ENCODE peak calls at places on chromosomes 5 and 9, in nine cellular contexts. One of them, this sample, is unnamed.
A peak's percentile ranks its signal among the peaks of the same experiment; 100 is the strongest.

GRCh38 chr9:91033802-91034201 is 232.2 kb downstream of the SYK start:
- DNase-seq in fibroblast of pulmonary artery: no peak
- DNase-seq in Right ventricle myocardium superior: no peak
- DNase-seq in pancreas: no peak
- DNase-seq in iPS-NIHi11: peak; percentile 47
- DNase-seq in SK-MEL-5: peak; percentile 74
- DNase-seq in ovary: no peak
- DNase-seq in non-pigmented ciliary epithelial cell: no peak
- DNase-seq in AG09319: no peak
- DNase-seq in this sample: no peak

GRCh38 chr5:14491505-14491904 is 90.1 kb upstream of the OTULINL start:
- DNase-seq in non-pigmented ciliary epithelial cell: peak; percentile 6
- DNase-seq in AG09319: no peak
- DNase-seq in iPS-NIHi11: no peak
- DNase-seq in fibroblast of pulmonary artery: peak; percentile 76
- DNase-seq in Right ventricle myocardium superior: no peak
- DNase-seq in ovary: no peak
- DNase-seq in SK-MEL-5: no peak
- DNase-seq in pancreas: no peak
- DNase-seq in this sample: no peak

GRCh38 chr5:111545031-111545430 is 32.7 kb upstream of the STARD4 start:
- DNase-seq in Right ventricle myocardium superior: no peak
- DNase-seq in pancreas: no peak
- DNase-seq in iPS-NIHi11: no peak
- DNase-seq in non-pigmented ciliary epithelial cell: no peak
- DNase-seq in AG09319: no peak
- DNase-seq in ovary: no peak
- DNase-seq in fibroblast of pulmonary artery: no peak
- DNase-seq in SK-MEL-5: no peak
- DNase-seq in this sample: no peak

GRCh38 chr5:155307219-155307618 is 293.7 kb downstream of the KIF4B start:
- DNase-seq in non-pigmented ciliary epithelial cell: no peak
- DNase-seq in fibroblast of pulmonary artery: no peak
- DNase-seq in Right ventricle myocardium superior: no peak
- DNase-seq in pancreas: no peak
- DNase-seq in AG09319: no peak
- DNase-seq in SK-MEL-5: no peak
- DNase-seq in iPS-NIHi11: no peak
- DNase-seq in ovary: no peak
- DNase-seq in this sample: no peak

GRCh38 chr5:27682600-27682999 is 644.2 kb upstream of the CDH9 start:
- DNase-seq in pancreas: no peak
- DNase-seq in fibroblast of pulmonary artery: peak; percentile 33
- DNase-seq in SK-MEL-5: peak; percentile 74
- DNase-seq in non-pigmented ciliary epithelial cell: no peak
- DNase-seq in ovary: no peak
- DNase-seq in AG09319: no peak
- DNase-seq in Right ventricle myocardium superior: no peak
- DNase-seq in iPS-NIHi11: no peak
- DNase-seq in this sample: no peak

GRCh38 chr5:156325671-156326070 is 1.3 kb upstream of the SGCD start:
- DNase-seq in AG09319: no peak
- DNase-seq in non-pigmented ciliary epithelial cell: no peak
- DNase-seq in fibroblast of pulmonary artery: no peak
- DNase-seq in pancreas: no peak
- DNase-seq in iPS-NIHi11: peak; percentile 11
- DNase-seq in SK-MEL-5: no peak
- DNase-seq in Right ventricle myocardium superior: no peak
- DNase-seq in ovary: no peak
- DNase-seq in this sample: no peak

GRCh38 chr5:174186096-174186495 is 140.6 kb downstream of the NSG2 start:
- DNase-seq in SK-MEL-5: no peak
- DNase-seq in AG09319: no peak
- DNase-seq in non-pigmented ciliary epithelial cell: no peak
- DNase-seq in pancreas: no peak
- DNase-seq in Right ventricle myocardium superior: no peak
- DNase-seq in ovary: no peak
- DNase-seq in fibroblast of pulmonary artery: no peak
- DNase-seq in iPS-NIHi11: no peak
- DNase-seq in this sample: no peak

GRCh38 chr5:140633081-140633471 is at the start of gene CD14:
- DNase-seq in non-pigmented ciliary epithelial cell: no peak
- DNase-seq in ovary: peak; percentile 51
- DNase-seq in SK-MEL-5: no peak
- DNase-seq in AG09319: no peak
- DNase-seq in iPS-NIHi11: no peak
- DNase-seq in fibroblast of pulmonary artery: peak; percentile 40
- DNase-seq in pancreas: no peak
- DNase-seq in Right ventricle myocardium superior: peak; percentile 75
- DNase-seq in this sample: peak; percentile 47

GRCh38 chr5:150017606-150018005 is 17.1 kb downstream of the HMGXB3 start:
- DNase-seq in non-pigmented ciliary epithelial cell: peak; percentile 32
- DNase-seq in iPS-NIHi11: no peak
- DNase-seq in Right ventricle myocardium superior: no peak
- DNase-seq in SK-MEL-5: no peak
- DNase-seq in ovary: no peak
- DNase-seq in fibroblast of pulmonary artery: peak; percentile 32
- DNase-seq in AG09319: no peak
- DNase-seq in pancreas: no peak
- DNase-seq in this sample: no peak

GRCh38 chr9:34377402-34377741 is 674 bp upstream of the MYORG start:
- DNase-seq in iPS-NIHi11: no peak
- DNase-seq in ovary: no peak
- DNase-seq in pancreas: peak; percentile 72
- DNase-seq in AG09319: no peak
- DNase-seq in fibroblast of pulmonary artery: no peak
- DNase-seq in Right ventricle myocardium superior: peak; percentile 61
- DNase-seq in SK-MEL-5: no peak
- DNase-seq in non-pigmented ciliary epithelial cell: no peak
- DNase-seq in this sample: peak; percentile 45

GRCh38 chr9:133727277-133727875 is 10.8 kb downstream of the SARDH start:
- DNase-seq in ovary: peak; percentile 12
- DNase-seq in Right ventricle myocardium superior: peak; percentile 32
- DNase-seq in non-pigmented ciliary epithelial cell: no peak
- DNase-seq in iPS-NIHi11: peak; percentile 21
- DNase-seq in AG09319: no peak
- DNase-seq in fibroblast of pulmonary artery: no peak
- DNase-seq in SK-MEL-5: no peak
- DNase-seq in pancreas: peak; percentile 49
- DNase-seq in this sample: peak; percentile 18

GRCh38 chr9:130938652-130939404 is at the start of gene FIBCD1:
- DNase-seq in ovary: no peak
- DNase-seq in Right ventricle myocardium superior: no peak
- DNase-seq in SK-MEL-5: peak; percentile 24
- DNase-seq in AG09319: no peak
- DNase-seq in pancreas: peak; percentile 69
- DNase-seq in non-pigmented ciliary epithelial cell: no peak
- DNase-seq in iPS-NIHi11: peak; percentile 78
- DNase-seq in fibroblast of pulmonary artery: no peak
- DNase-seq in this sample: no peak

GRCh38 chr5:155343468-155343867 is 329.9 kb downstream of the KIF4B start:
- DNase-seq in Right ventricle myocardium superior: no peak
- DNase-seq in SK-MEL-5: no peak
- DNase-seq in iPS-NIHi11: no peak
- DNase-seq in ovary: no peak
- DNase-seq in AG09319: no peak
- DNase-seq in non-pigmented ciliary epithelial cell: no peak
- DNase-seq in pancreas: no peak
- DNase-seq in fibroblast of pulmonary artery: no peak
- DNase-seq in this sample: no peak

GRCh38 chr9:76718166-76718565 is 46.1 kb upstream of the PCA3 start:
- DNase-seq in Right ventricle myocardium superior: no peak
- DNase-seq in fibroblast of pulmonary artery: no peak
- DNase-seq in SK-MEL-5: peak; percentile 9
- DNase-seq in ovary: no peak
- DNase-seq in iPS-NIHi11: peak; percentile 28
- DNase-seq in AG09319: no peak
- DNase-seq in non-pigmented ciliary epithelial cell: no peak
- DNase-seq in pancreas: no peak
- DNase-seq in this sample: no peak

GRCh38 chr9:134374301-134375010 is 48.2 kb downstream of the RXRA start:
- DNase-seq in pancreas: no peak
- DNase-seq in AG09319: no peak
- DNase-seq in fibroblast of pulmonary artery: no peak
- DNase-seq in non-pigmented ciliary epithelial cell: no peak
- DNase-seq in Right ventricle myocardium superior: peak; percentile 76
- DNase-seq in SK-MEL-5: no peak
- DNase-seq in ovary: no peak
- DNase-seq in iPS-NIHi11: no peak
- DNase-seq in this sample: no peak

GRCh38 chr5:6652025-6652424 is 18.8 kb downstream of the SRD5A1 start:
- DNase-seq in pancreas: no peak
- DNase-seq in iPS-NIHi11: no peak
- DNase-seq in SK-MEL-5: no peak
- DNase-seq in non-pigmented ciliary epithelial cell: no peak
- DNase-seq in AG09319: no peak
- DNase-seq in Right ventricle myocardium superior: no peak
- DNase-seq in ovary: no peak
- DNase-seq in fibroblast of pulmonary artery: no peak
- DNase-seq in this sample: no peak

GRCh38 chr5:62922191-62922590 is 343.6 kb downstream of the LRRC70 start:
- DNase-seq in AG09319: no peak
- DNase-seq in pancreas: no peak
- DNase-seq in ovary: no peak
- DNase-seq in non-pigmented ciliary epithelial cell: no peak
- DNase-seq in SK-MEL-5: no peak
- DNase-seq in Right ventricle myocardium superior: no peak
- DNase-seq in fibroblast of pulmonary artery: no peak
- DNase-seq in iPS-NIHi11: no peak
- DNase-seq in this sample: no peak

GRCh38 chr5:7394889-7395431 is 978 bp upstream of the ADCY2 start:
- DNase-seq in AG09319: no peak
- DNase-seq in iPS-NIHi11: peak; percentile 71
- DNase-seq in SK-MEL-5: no peak
- DNase-seq in pancreas: peak; percentile 55
- DNase-seq in Right ventricle myocardium superior: no peak
- DNase-seq in ovary: peak; percentile 31
- DNase-seq in fibroblast of pulmonary artery: no peak
- DNase-seq in non-pigmented ciliary epithelial cell: no peak
- DNase-seq in this sample: no peak

GRCh38 chr9:78973906-78974305 is 597.9 kb upstream of the TLE4 start:
- DNase-seq in ovary: no peak
- DNase-seq in fibroblast of pulmonary artery: peak; percentile 11
- DNase-seq in iPS-NIHi11: no peak
- DNase-seq in SK-MEL-5: no peak
- DNase-seq in non-pigmented ciliary epithelial cell: peak; percentile 24
- DNase-seq in pancreas: no peak
- DNase-seq in Right ventricle myocardium superior: no peak
- DNase-seq in AG09319: peak; percentile 27
- DNase-seq in this sample: no peak

GRCh38 chr9:113352411-113352810 is 3.1 kb downstream of the BSPRY start:
- DNase-seq in non-pigmented ciliary epithelial cell: no peak
- DNase-seq in fibroblast of pulmonary artery: no peak
- DNase-seq in iPS-NIHi11: no peak
- DNase-seq in Right ventricle myocardium superior: no peak
- DNase-seq in AG09319: no peak
- DNase-seq in SK-MEL-5: no peak
- DNase-seq in pancreas: no peak
- DNase-seq in ovary: no peak
- DNase-seq in this sample: no peak

GRCh38 chr5:172383231-172383802 is 71.0 kb downstream of the SH3PXD2B start:
- DNase-seq in AG09319: no peak
- DNase-seq in Right ventricle myocardium superior: no peak
- DNase-seq in SK-MEL-5: no peak
- DNase-seq in ovary: no peak
- DNase-seq in non-pigmented ciliary epithelial cell: peak; percentile 46
- DNase-seq in iPS-NIHi11: no peak
- DNase-seq in fibroblast of pulmonary artery: peak; percentile 64
- DNase-seq in pancreas: no peak
- DNase-seq in this sample: no peak

GRCh38 chr9:99511723-99512122 is 289.6 kb downstream of the SEC61B start:
- DNase-seq in ovary: no peak
- DNase-seq in iPS-NIHi11: peak; percentile 25
- DNase-seq in AG09319: no peak
- DNase-seq in pancreas: no peak
- DNase-seq in Right ventricle myocardium superior: no peak
- DNase-seq in SK-MEL-5: peak; percentile 56
- DNase-seq in non-pigmented ciliary epithelial cell: no peak
- DNase-seq in fibroblast of pulmonary artery: no peak
- DNase-seq in this sample: no peak

GRCh38 chr9:4547016-4547415 is 56.7 kb downstream of the SLC1A1 start:
- DNase-seq in fibroblast of pulmonary artery: peak; percentile 57
- DNase-seq in AG09319: no peak
- DNase-seq in iPS-NIHi11: no peak
- DNase-seq in non-pigmented ciliary epithelial cell: peak; percentile 26
- DNase-seq in ovary: no peak
- DNase-seq in pancreas: no peak
- DNase-seq in SK-MEL-5: no peak
- DNase-seq in Right ventricle myocardium superior: no peak
- DNase-seq in this sample: no peak